ENCODE peak calls at places on chromosome 2, in eight cellular contexts. One of them, this sample, is unnamed.

GRCh38 chr2:7632420-7632819 is 715.2 kb downstream of the RNF144A start:
- DNase-seq in fibroblast of lung: no peak
- DNase-seq in H54: no peak
- DNase-seq in NCI-H1436 treated with DMSO at 0.1 percent for 48 hours: no peak
- DNase-seq in AG04450: no peak
- DNase-seq in ELR: no peak
- DNase-seq in astrocyte of the hippocampus: no peak
- DNase-seq in NCI-H446 treated with DMSO at 0.1 percent for 48 hours: no peak
- DNase-seq in this sample: no peak

GRCh38 chr2:187523325-187523724 is 30.9 kb downstream of the TFPI start:
- DNase-seq in fibroblast of lung: no peak
- DNase-seq in H54: no peak
- DNase-seq in NCI-H1436 treated with DMSO at 0.1 percent for 48 hours: no peak
- DNase-seq in AG04450: no peak
- DNase-seq in ELR: no peak
- DNase-seq in astrocyte of the hippocampus: no peak
- DNase-seq in NCI-H446 treated with DMSO at 0.1 percent for 48 hours: no peak
- DNase-seq in this sample: no peak

GRCh38 chr2:1950474-1950873 is 206.2 kb upstream of the PXDN start:
- DNase-seq in fibroblast of lung: no peak
- DNase-seq in H54: no peak
- DNase-seq in NCI-H1436 treated with DMSO at 0.1 percent for 48 hours: no peak
- DNase-seq in AG04450: no peak
- DNase-seq in ELR: no peak
- DNase-seq in astrocyte of the hippocampus: no peak
- DNase-seq in NCI-H446 treated with DMSO at 0.1 percent for 48 hours: no peak
- DNase-seq in this sample: no peak

GRCh38 chr2:109238580-109238979 is 109.6 kb downstream of the SH3RF3 start:
- DNase-seq in fibroblast of lung: peak; percentile 97
- DNase-seq in H54: no peak
- DNase-seq in NCI-H1436 treated with DMSO at 0.1 percent for 48 hours: no peak
- DNase-seq in AG04450: peak; percentile 74
- DNase-seq in ELR: peak; percentile 90
- DNase-seq in astrocyte of the hippocampus: no peak
- DNase-seq in NCI-H446 treated with DMSO at 0.1 percent for 48 hours: no peak
- DNase-seq in this sample: peak; percentile 63

GRCh38 chr2:230068658-230069080 is at the start of gene SLC16A14:
- DNase-seq in fibroblast of lung: peak; percentile 66
- DNase-seq in H54: peak; percentile 22
- DNase-seq in NCI-H1436 treated with DMSO at 0.1 percent for 48 hours: no peak
- DNase-seq in AG04450: peak; percentile 16
- DNase-seq in ELR: peak; percentile 52
- DNase-seq in astrocyte of the hippocampus: peak; percentile 79
- DNase-seq in NCI-H446 treated with DMSO at 0.1 percent for 48 hours: no peak
- DNase-seq in this sample: peak; percentile 13

GRCh38 chr2:233466991-233467603 is 99.5 kb downstream of the USP40 start:
- DNase-seq in fibroblast of lung: no peak
- DNase-seq in H54: no peak
- DNase-seq in NCI-H1436 treated with DMSO at 0.1 percent for 48 hours: no peak
- DNase-seq in AG04450: no peak
- DNase-seq in ELR: no peak
- DNase-seq in astrocyte of the hippocampus: no peak
- DNase-seq in NCI-H446 treated with DMSO at 0.1 percent for 48 hours: no peak
- DNase-seq in this sample: no peak

GRCh38 chr2:58182527-58182926 is 58.6 kb downstream of the FANCL start:
- DNase-seq in fibroblast of lung: peak; percentile 20
- DNase-seq in H54: no peak
- DNase-seq in NCI-H1436 treated with DMSO at 0.1 percent for 48 hours: no peak
- DNase-seq in AG04450: no peak
- DNase-seq in ELR: peak; percentile 46
- DNase-seq in astrocyte of the hippocampus: no peak
- DNase-seq in NCI-H446 treated with DMSO at 0.1 percent for 48 hours: no peak
- DNase-seq in this sample: no peak

GRCh38 chr2:36706451-36706850 is 9.9 kb downstream of the VIT start:
- DNase-seq in fibroblast of lung: no peak
- DNase-seq in H54: no peak
- DNase-seq in NCI-H1436 treated with DMSO at 0.1 percent for 48 hours: no peak
- DNase-seq in AG04450: no peak
- DNase-seq in ELR: peak; percentile 21
- DNase-seq in astrocyte of the hippocampus: no peak
- DNase-seq in NCI-H446 treated with DMSO at 0.1 percent for 48 hours: no peak
- DNase-seq in this sample: no peak

GRCh38 chr2:234031207-234031606 is 19.3 kb upstream of the SPP2 start:
- DNase-seq in fibroblast of lung: peak; percentile 23
- DNase-seq in H54: no peak
- DNase-seq in NCI-H1436 treated with DMSO at 0.1 percent for 48 hours: no peak
- DNase-seq in AG04450: no peak
- DNase-seq in ELR: no peak
- DNase-seq in astrocyte of the hippocampus: no peak
- DNase-seq in NCI-H446 treated with DMSO at 0.1 percent for 48 hours: no peak
- DNase-seq in this sample: no peak

GRCh38 chr2:216621292-216621691 is 11.9 kb upstream of the IGFBP2 start:
- DNase-seq in fibroblast of lung: no peak
- DNase-seq in H54: no peak
- DNase-seq in NCI-H1436 treated with DMSO at 0.1 percent for 48 hours: peak; percentile 15
- DNase-seq in AG04450: no peak
- DNase-seq in ELR: no peak
- DNase-seq in astrocyte of the hippocampus: no peak
- DNase-seq in NCI-H446 treated with DMSO at 0.1 percent for 48 hours: peak; percentile 81
- DNase-seq in this sample: no peak

GRCh38 chr2:144256996-144257707 is 262.8 kb downstream of the ZEB2 start:
- DNase-seq in fibroblast of lung: peak; percentile 84
- DNase-seq in H54: no peak
- DNase-seq in NCI-H1436 treated with DMSO at 0.1 percent for 48 hours: no peak
- DNase-seq in AG04450: no peak
- DNase-seq in ELR: no peak
- DNase-seq in astrocyte of the hippocampus: no peak
- DNase-seq in NCI-H446 treated with DMSO at 0.1 percent for 48 hours: no peak
- DNase-seq in this sample: peak; percentile 40

GRCh38 chr2:70523996-70524965 is 29.3 kb downstream of the TGFA start:
- DNase-seq in fibroblast of lung: no peak
- DNase-seq in H54: peak; percentile 90
- DNase-seq in NCI-H1436 treated with DMSO at 0.1 percent for 48 hours: no peak
- DNase-seq in AG04450: no peak
- DNase-seq in ELR: peak; percentile 85
- DNase-seq in astrocyte of the hippocampus: peak; percentile 95
- DNase-seq in NCI-H446 treated with DMSO at 0.1 percent for 48 hours: no peak
- DNase-seq in this sample: peak; percentile 66

GRCh38 chr2:9800975-9801723 is 42.1 kb upstream of the TAF1B start:
- DNase-seq in fibroblast of lung: peak; percentile 48
- DNase-seq in H54: peak; percentile 58
- DNase-seq in NCI-H1436 treated with DMSO at 0.1 percent for 48 hours: no peak
- DNase-seq in AG04450: no peak
- DNase-seq in ELR: peak; percentile 79
- DNase-seq in astrocyte of the hippocampus: peak; percentile 40
- DNase-seq in NCI-H446 treated with DMSO at 0.1 percent for 48 hours: no peak
- DNase-seq in this sample: peak; percentile 37

GRCh38 chr2:38934742-38935141 is 45.1 kb downstream of the ARHGEF33 start:
- DNase-seq in fibroblast of lung: no peak
- DNase-seq in H54: no peak
- DNase-seq in NCI-H1436 treated with DMSO at 0.1 percent for 48 hours: no peak
- DNase-seq in AG04450: no peak
- DNase-seq in ELR: no peak
- DNase-seq in astrocyte of the hippocampus: no peak
- DNase-seq in NCI-H446 treated with DMSO at 0.1 percent for 48 hours: no peak
- DNase-seq in this sample: no peak

GRCh38 chr2:182716665-182716990 is 571 bp downstream of the DNAJC10 start:
- DNase-seq in fibroblast of lung: no peak
- DNase-seq in H54: no peak
- DNase-seq in NCI-H1436 treated with DMSO at 0.1 percent for 48 hours: no peak
- DNase-seq in AG04450: no peak
- DNase-seq in ELR: no peak
- DNase-seq in astrocyte of the hippocampus: no peak
- DNase-seq in NCI-H446 treated with DMSO at 0.1 percent for 48 hours: no peak
- DNase-seq in this sample: no peak

GRCh38 chr2:233261819-233262555 is 10.5 kb downstream of the ATG16L1 start:
- DNase-seq in fibroblast of lung: no peak
- DNase-seq in H54: no peak
- DNase-seq in NCI-H1436 treated with DMSO at 0.1 percent for 48 hours: no peak
- DNase-seq in AG04450: no peak
- DNase-seq in ELR: no peak
- DNase-seq in astrocyte of the hippocampus: no peak
- DNase-seq in NCI-H446 treated with DMSO at 0.1 percent for 48 hours: no peak
- DNase-seq in this sample: no peak

This sample was measured in myocyte.